ENCODE peak calls at places on chromosomes 4 and X, in ten cellular contexts. I is IMR-90, G is adrenal gland, S is AG04449, E is dorsolateral prefrontal cortex, Y is astrocyte of the cerebellum, M is GM13976, P is astrocyte, N is cardiac fibroblast, Q is RWPE1. F is an unnamed sample.

GRCh38 chrX:129641941-129642340 is 12.8 kb downstream of the APLN start:
- DNase-seq in Q (no peak), G (no peak), S (no peak), N (peak), M (no peak), E (no peak), Y (no peak), I (peak), P (peak), F (no peak)

GRCh38 chr4:153555730-153556440 is 89.7 kb downstream of the TMEM131L start:
- DNase-seq in P (peak), S (no peak), G (peak), E (no peak), I (peak), Q (no peak), M (no peak), Y (peak), N (peak), F (peak)

GRCh38 chr4:115113382-115114106 is at the start of gene NDST4:
- DNase-seq in N (no peak), Y (peak), M (no peak), S (no peak), P (peak), E (no peak), G (no peak), I (no peak), Q (no peak), F (no peak)

GRCh38 chr4:76127754-76128153 is 20.4 kb downstream of the NUP54 start:
- DNase-seq in M (no peak), N (no peak), Y (no peak), G (no peak), P (no peak), S (no peak), Q (no peak), E (no peak), I (no peak), F (no peak)

GRCh38 chr4:158914178-158914577 is 145.4 kb downstream of the FNIP2 start:
- DNase-seq in N (peak), G (no peak), I (peak), M (no peak), Y (peak), P (peak), S (peak), E (no peak), Q (peak), F (no peak)

GRCh38 chr4:21678711-21679110 is 269.9 kb downstream of the KCNIP4 start:
- DNase-seq in Y (no peak), G (no peak), M (no peak), N (no peak), S (no peak), Q (no peak), P (no peak), I (no peak), E (no peak), F (no peak)

GRCh38 chr4:60455380-60455779 is 744.7 kb upstream of the ADGRL3 start:
- DNase-seq in M (no peak), S (no peak), E (no peak), Y (no peak), P (no peak), I (no peak), N (no peak), G (no peak), Q (no peak), F (no peak)

GRCh38 chrX:109952985-109953905 is 49.7 kb upstream of the TMEM164 start:
- DNase-seq in P (no peak), Y (no peak), N (peak), I (no peak), E (no peak), G (no peak), S (no peak), Q (no peak), M (peak), F (no peak)

GRCh38 chr4:20362148-20362547 is 110.4 kb downstream of the SLIT2 start:
- DNase-seq in Q (no peak), E (no peak), M (no peak), S (no peak), N (no peak), I (no peak), P (no peak), Y (no peak), G (no peak), F (no peak)

DNA sequence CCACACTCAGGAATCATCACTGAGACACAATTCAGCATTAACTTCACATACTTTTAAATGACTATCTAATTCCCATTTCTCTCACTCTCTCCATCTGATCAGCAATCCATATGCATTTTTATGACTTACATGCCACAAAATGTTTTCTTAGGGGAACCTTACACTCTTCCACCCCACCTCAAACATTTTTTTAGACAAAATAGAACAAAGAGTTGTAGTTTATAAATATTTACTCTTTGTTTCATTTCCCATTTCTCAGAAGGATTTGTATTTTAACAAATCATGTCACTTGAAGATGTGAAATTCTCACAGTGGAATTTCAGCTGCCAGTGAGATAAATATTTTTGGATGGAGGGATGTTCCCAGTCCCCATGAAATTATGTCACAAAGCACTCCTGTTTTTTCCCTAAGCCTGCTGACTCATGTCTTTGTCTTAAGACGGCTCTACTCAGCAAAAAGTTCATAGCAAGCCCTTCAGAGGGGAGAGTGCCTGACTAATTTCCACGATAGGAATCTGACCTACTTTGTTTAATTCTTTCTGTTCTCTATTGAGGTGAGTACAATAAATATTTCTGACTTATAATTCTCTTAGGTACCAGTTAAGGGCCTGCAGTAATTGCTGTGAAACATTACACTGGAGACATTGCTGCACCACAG is 257.7 kb downstream of the THOC2 start:
- DNase-seq in N (peak), I (no peak), E (no peak), P (peak), Q (no peak), G (peak), Y (no peak), M (no peak), S (no peak), F (no peak)
- TF ChIP-seq CTCF in N (no peak), I (no peak), E (no peak), P (no peak), Q (no peak), G (no peak), Y (no peak), M (no peak), S (no peak), F (no peak)

GRCh38 chrX:71657267-71657666 is 10.1 kb upstream of the LOC101059915 start:
- DNase-seq in I (no peak), P (no peak), S (no peak), Q (no peak), G (no peak), Y (no peak), M (no peak), E (no peak), N (peak), F (no peak)
- TF ChIP-seq CTCF in I (no peak), P (no peak), S (no peak), Q (no peak), G (no peak), Y (no peak), M (no peak), E (no peak), N (no peak), F (no peak)

GRCh38 chrX:70826715-70827114 is 81.8 kb downstream of the TEX11 start:
- DNase-seq in N (no peak), Q (no peak), I (no peak), G (peak), Y (no peak), E (no peak), M (no peak), S (no peak), P (no peak), F (no peak)
- TF ChIP-seq CTCF in N (no peak), Q (no peak), I (no peak), G (no peak), Y (no peak), E (no peak), M (no peak), S (no peak), P (no peak), F (no peak)

GRCh38 chrX:39439910-39440733 is 638.9 kb downstream of the MID1IP1 start:
- DNase-seq in Q (no peak), I (no peak), S (no peak), N (no peak), M (peak), G (no peak), P (no peak), Y (no peak), E (no peak), F (no peak)

GRCh38 chrX:39437670-39438441 is 636.6 kb downstream of the MID1IP1 start:
- DNase-seq in N (no peak), P (no peak), M (no peak), G (no peak), E (no peak), S (no peak), I (no peak), Q (no peak), Y (no peak), F (no peak)

GRCh38 chrX:39442332-39442731 is 641.1 kb downstream of the MID1IP1 start:
- DNase-seq in I (no peak), E (no peak), S (no peak), G (no peak), Q (no peak), M (no peak), P (no peak), N (no peak), Y (no peak), F (no peak)

GRCh38 chrX:39440734-39441305 is 639.6 kb downstream of the MID1IP1 start:
- DNase-seq in P (no peak), I (no peak), S (no peak), Q (no peak), G (no peak), M (no peak), E (no peak), N (no peak), Y (no peak), F (no peak)

GRCh38 chrX:39438603-39439602 is 637.6 kb downstream of the MID1IP1 start:
- DNase-seq in G (no peak), P (no peak), M (no peak), E (no peak), N (no peak), S (no peak), I (no peak), Q (no peak), Y (no peak), F (no peak)
- TF ChIP-seq CTCF in G (no peak), P (no peak), M (peak), E (no peak), N (no peak), S (no peak), I (no peak), Q (no peak), Y (peak), F (peak)

F was measured in HFF-Myc.